ENCODE peak calls at places on chromosomes 13 and 19, in ten cellular contexts. J, S, C, Z, A, T, N, X, O and L are unnamed samples.

GRCh38 chr19:31316201-31316951 is 32.9 kb downstream of the TSHZ3 start:
- DNase-seq in C (no peak), N (peak; percentile 55), A (no peak), S (no peak), O (peak; percentile 80), T (no peak), X (no peak), J (peak; percentile 61), Z (no peak), L (no peak)

GRCh38 chr13:52449323-52450011 is 967 bp downstream of the VPS36 start:
- DNase-seq in Z (no peak), O (peak; percentile 23), S (no peak), N (no peak), A (no peak), C (no peak), T (no peak), X (no peak), J (no peak), L (no peak)

GRCh38 chr13:100301418-100301817 is 212.5 kb downstream of the PCCA start:
- DNase-seq in O (no peak), X (no peak), J (no peak), S (no peak), T (no peak), A (peak; percentile 25), Z (no peak), C (no peak), N (no peak), L (no peak)

GRCh38 chr19:48341006-48341405 is 15.7 kb downstream of the EMP3 start:
- DNase-seq in T (no peak), A (peak; percentile 35), X (no peak), Z (no peak), C (no peak), J (peak; percentile 61), O (peak; percentile 39), S (no peak), N (no peak), L (no peak)

GRCh38 chr13:28819748-28820098 is 416 bp upstream of the MTUS2 start:
- DNase-seq in O (peak; percentile 57), S (no peak), A (peak; percentile 74), Z (no peak), X (peak; percentile 75), C (no peak), J (peak; percentile 32), T (no peak), N (no peak), L (no peak)

GRCh38 chr13:30735025-30735967 is at the start of gene ALOX5AP:
- DNase-seq in T (no peak), S (no peak), X (no peak), Z (no peak), N (peak; percentile 81), J (no peak), A (no peak), O (peak; percentile 92), C (no peak), L (no peak)

GRCh38 chr13:93775027-93775426 is 548.4 kb downstream of the GPC6 start:
- DNase-seq in T (no peak), X (no peak), Z (no peak), A (no peak), S (no peak), N (no peak), C (no peak), O (no peak), J (no peak), L (no peak)

GRCh38 chr13:106484084-106484754 is 51.2 kb downstream of the EFNB2 start:
- DNase-seq in O (no peak), A (no peak), Z (no peak), X (no peak), C (no peak), S (no peak), N (no peak), T (no peak), J (no peak), L (no peak)

GRCh38 chr19:47681936-47682335 is 31.3 kb upstream of the EHD2 start:
- DNase-seq in C (no peak), T (no peak), S (no peak), O (no peak), Z (no peak), X (no peak), N (no peak), J (no peak), A (no peak), L (no peak)

GRCh38 chr13:113061271-113061625 is 44.3 kb upstream of the F7 start:
- DNase-seq in Z (no peak), S (no peak), X (peak; percentile 48), T (no peak), A (no peak), O (no peak), C (no peak), N (no peak), J (no peak), L (peak; percentile 51)

GRCh38 chr19:48480151-48480475 is 10.9 kb downstream of the CYTH2 start:
- DNase-seq in C (peak; percentile 38), Z (peak; percentile 95), O (no peak), N (peak; percentile 68), X (no peak), A (peak; percentile 74), S (peak; percentile 74), J (no peak), T (no peak), L (no peak)

GRCh38 chr13:31242935-31243334 is 43.2 kb downstream of the B3GLCT start:
- DNase-seq in N (no peak), J (peak; percentile 32), A (no peak), O (no peak), X (no peak), Z (no peak), T (no peak), C (no peak), S (no peak), L (no peak)

GRCh38 chr19:46000497-46001246 is 5.4 kb downstream of the CCDC61 start:
- DNase-seq in X (no peak), A (peak; percentile 71), S (no peak), T (no peak), J (no peak), Z (no peak), C (no peak), O (peak; percentile 15), N (peak; percentile 87), L (no peak)

GRCh38 chr13:36148436-36148835 is 17.3 kb upstream of the DCLK1 start:
- DNase-seq in C (no peak), J (no peak), O (no peak), S (no peak), T (no peak), X (no peak), A (no peak), Z (no peak), N (no peak), L (no peak)

GRCh38 chr19:17985037-17985818 is 18.3 kb downstream of the KCNN1 start:
- DNase-seq in Z (no peak), T (no peak), S (no peak), X (no peak), J (no peak), N (no peak), C (no peak), A (no peak), O (no peak), L (no peak)
- TF ChIP-seq POLR2A in Z (no peak), T (no peak), S (no peak), X (no peak), J (no peak), N (no peak), C (no peak), A (no peak), O (no peak), L (no peak)

GRCh38 chr13:45447050-45447661 is 17.6 kb upstream of the COG3 start:
- DNase-seq in N (no peak), T (no peak), X (peak; percentile 87), C (no peak), O (no peak), A (no peak), S (peak; percentile 45), Z (no peak), J (no peak), L (no peak)
- TF ChIP-seq POLR2A in N (no peak), T (no peak), X (peak; percentile 80), C (no peak), O (no peak), A (no peak), S (no peak), Z (no peak), J (no peak), L (no peak)

DNA sequence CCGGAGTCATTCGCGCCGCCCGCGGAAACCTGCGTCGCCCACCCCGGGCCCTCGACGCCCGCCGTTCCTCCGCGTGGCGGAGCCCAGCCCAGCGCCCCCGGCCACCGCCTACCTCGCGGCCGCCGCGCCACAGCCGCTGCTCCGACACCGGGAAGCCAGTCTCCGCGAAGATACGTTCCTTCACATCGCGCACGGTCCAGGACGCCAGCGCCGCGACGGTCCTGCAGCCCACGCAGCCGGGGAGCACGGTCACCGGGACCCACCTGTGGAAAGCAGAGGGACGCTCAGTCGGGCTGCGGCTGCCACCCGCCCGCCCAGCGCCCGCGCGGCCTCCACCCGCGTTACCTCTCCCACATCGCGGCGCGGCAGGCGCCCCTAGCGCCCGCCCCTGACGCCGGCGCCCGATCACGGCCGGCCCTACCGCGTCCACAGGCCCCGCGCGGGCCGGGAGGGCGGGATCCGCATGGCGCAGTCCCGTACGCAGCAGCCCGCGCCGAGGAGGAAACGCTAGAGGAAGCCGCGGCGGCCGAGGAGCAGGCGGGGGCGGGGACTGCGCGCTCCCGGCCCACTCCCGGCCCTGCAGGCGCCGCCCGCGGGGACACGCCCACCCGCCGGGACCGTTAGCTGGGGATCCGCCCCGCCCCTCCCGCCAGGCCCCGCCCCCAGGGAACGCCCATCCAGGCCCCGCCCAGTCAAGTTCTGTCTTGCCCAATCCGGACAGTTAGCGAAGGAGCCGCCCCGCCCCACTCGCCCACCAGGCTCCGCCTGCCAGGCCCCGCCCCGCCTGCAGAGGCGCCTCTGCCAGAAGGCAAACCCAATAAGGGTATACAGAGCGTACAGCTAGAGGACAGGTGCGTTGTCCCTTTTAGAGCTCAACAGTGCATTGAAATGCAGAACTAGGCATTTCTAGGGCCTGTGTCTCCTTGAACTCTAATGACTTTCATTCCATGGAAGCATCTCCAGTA is 58.2 kb downstream of the SACS start:
- DNase-seq in J (peak; percentile 92), A (peak; percentile 98), Z (peak; percentile 99), T (peak; percentile 94), S (peak; percentile 96), N (peak; percentile 98), X (peak; percentile 98), O (peak; percentile 95), C (peak; percentile 97), L (peak; percentile 98)
- TF ChIP-seq POLR2A in J (peak; percentile 82), A (no peak), Z (peak; percentile 23), T (no peak), S (peak; percentile 37), N (no peak), X (peak; percentile 68), O (peak; percentile 94), C (peak; percentile 67), L (no peak)

DNA sequence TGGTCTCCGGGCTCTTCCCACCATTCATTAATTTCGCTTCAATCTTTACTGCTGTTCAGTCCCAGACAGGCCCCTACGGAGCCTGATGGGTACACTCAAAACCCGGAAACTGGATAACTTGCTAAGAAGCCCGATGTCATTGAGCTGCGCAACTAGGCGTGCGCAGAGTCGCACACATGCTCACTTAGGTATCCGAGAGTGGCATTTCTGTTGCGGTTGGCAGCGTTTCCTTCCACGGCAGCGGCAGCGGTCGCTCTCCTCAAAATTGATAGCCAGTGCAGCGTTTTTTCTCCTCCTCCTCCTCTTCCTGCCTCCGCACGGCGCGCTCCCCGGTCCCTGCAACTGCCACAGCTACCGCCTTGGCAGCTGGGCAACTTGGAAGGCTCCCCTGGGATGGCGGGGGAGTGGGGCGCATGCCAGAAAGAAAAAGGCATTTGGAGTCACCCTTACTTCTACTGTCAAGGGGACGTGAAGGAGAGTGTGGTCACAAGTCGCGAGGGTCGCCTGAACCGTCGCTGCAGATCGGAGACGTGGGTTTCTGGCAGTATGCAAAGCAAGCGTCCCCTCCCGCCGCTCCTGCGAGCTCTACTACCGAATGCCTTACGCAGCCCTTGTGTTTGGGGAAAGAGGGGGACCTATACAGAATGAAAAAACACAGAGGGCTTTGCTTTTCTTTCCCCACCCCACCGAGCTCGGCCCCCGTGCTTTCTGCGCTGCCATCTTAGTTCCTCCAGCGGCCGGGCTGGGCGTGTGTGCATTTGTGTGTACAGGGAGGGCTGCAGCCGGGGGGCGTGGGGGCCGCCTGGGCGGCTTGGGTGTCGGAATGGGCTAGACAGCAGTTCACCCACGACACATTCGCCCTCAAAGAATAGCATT is 2.5 kb upstream of the MYCBP2 start:
- DNase-seq in T (peak; percentile 61), A (peak; percentile 90), C (peak; percentile 76), X (peak; percentile 90), O (peak; percentile 100), J (peak; percentile 96), Z (peak; percentile 95), N (peak; percentile 97), S (peak; percentile 64), L (peak; percentile 92)
- TF ChIP-seq POLR2A in T (no peak), A (peak; percentile 30), C (peak; percentile 54), X (peak; percentile 71), O (peak; percentile 90), J (no peak), Z (no peak), N (peak; percentile 22), S (peak; percentile 46), L (peak; percentile 10)